ENCODE peak calls at places on chromosomes 13 and 19, in seven cellular contexts. S is GOT3; I is GM13977; O is CD8-positive, alpha-beta memory T cell; Q is thoracic aorta; Y is CD4-positive, alpha-beta T cell; C is activated naive CD8-positive, alpha-beta T cell treated with anti-CD3 and anti-CD28 coated beads for 36 hours. U is an unnamed sample.

GRCh38 chr19:13023666-13024065 is 28.4 kb downstream of the NFIX start:
- DNase-seq in Y (no peak), O (no peak), Q (no peak), I (no peak), S (no peak), C (no peak), U (no peak)

GRCh38 chr19:16224266-16225045 is 26.7 kb downstream of the AP1M1 start:
- DNase-seq in Q (no peak), Y (no peak), O (no peak), C (no peak), S (no peak), I (no peak), U (no peak)

GRCh38 chr13:40665061-40665753 is 1.2 kb downstream of the FOXO1 start:
- DNase-seq in Q (no peak), I (peak; percentile 64), Y (peak; percentile 22), O (peak; percentile 48), C (peak; percentile 57), S (no peak), U (peak; percentile 70)

GRCh38 chr13:29543230-29544215 is 52.0 kb downstream of the SLC7A1 start:
- DNase-seq in Y (no peak), Q (no peak), S (no peak), O (no peak), C (peak; percentile 71), I (peak; percentile 87), U (no peak)

GRCh38 chr19:14375055-14375581 is 6.1 kb upstream of the ADGRE5 start:
- DNase-seq in O (peak; percentile 92), S (no peak), C (peak; percentile 78), Q (no peak), Y (peak; percentile 86), I (peak; percentile 62), U (no peak)

GRCh38 chr13:97125051-97125809 is 96.9 kb upstream of the MBNL2 start:
- DNase-seq in I (no peak), S (peak; percentile 95), Y (no peak), Q (no peak), O (no peak), C (no peak), U (no peak)

GRCh38 chr19:35076026-35076370 is 34.5 kb downstream of the HPN start:
- DNase-seq in S (no peak), O (no peak), Q (no peak), I (no peak), C (no peak), Y (no peak), U (no peak)

GRCh38 chr13:46617885-46618284 is 64.9 kb downstream of the LRCH1 start:
- DNase-seq in I (no peak), S (no peak), Y (no peak), Q (no peak), O (no peak), C (no peak), U (no peak)

GRCh38 chr13:113995051-113995601 is 21.2 kb upstream of the C13orf46 start:
- DNase-seq in Y (no peak), O (no peak), S (no peak), C (no peak), Q (no peak), I (no peak), U (no peak)

GRCh38 chr19:4590559-4590958 is 31.1 kb upstream of the SEMA6B start:
- DNase-seq in Q (no peak), Y (no peak), S (no peak), O (no peak), C (no peak), I (no peak), U (no peak)

GRCh38 chr19:56508282-56508778 is 675 bp downstream of the ZNF471 start:
- DNase-seq in I (peak; percentile 18), C (no peak), O (no peak), S (no peak), Y (no peak), Q (no peak), U (no peak)

GRCh38 chr19:3752492-3752891 is 9.0 kb downstream of the APBA3 start:
- DNase-seq in S (no peak), I (no peak), C (no peak), O (no peak), Y (no peak), Q (no peak), U (no peak)

U was measured in left lobe of liver.